ENCODE peak calls at places on chromosomes 11 and 22, in six cellular contexts. V is heart left ventricle, N is mucosa of descending colon, F is heart right ventricle, M is BE2C, W is uterus. R is an unnamed sample.

GRCh38 chr22:44091021-44091721 is 67.1 kb downstream of the PARVB start:
- DNase-seq in V (peak; percentile 4), N (no peak), F (no peak), M (peak; percentile 29), W (no peak), R (no peak)

GRCh38 chr11:1932681-1933080 is 13.2 kb downstream of the TNNT3 start:
- DNase-seq in V (no peak), N (no peak), F (no peak), M (no peak), W (no peak), R (no peak)

GRCh38 chr11:16110862-16111261 is 245.5 kb downstream of the SOX6 start:
- DNase-seq in V (no peak), N (no peak), F (no peak), M (no peak), W (no peak), R (no peak)

GRCh38 chr11:92500463-92500862 is 275.8 kb downstream of the FAT3 start:
- DNase-seq in V (no peak), N (no peak), F (no peak), M (no peak), W (no peak), R (no peak)

GRCh38 chr11:85705805-85706204 is 19.8 kb upstream of the CCDC89 start:
- DNase-seq in V (no peak), N (no peak), F (no peak), M (no peak), W (no peak), R (no peak)

GRCh38 chr22:36775589-36775965 is 342 bp downstream of the IFT27 start:
- DNase-seq in V (peak; percentile 48), N (peak; percentile 76), F (peak; percentile 40), M (peak; percentile 36), W (peak; percentile 46), R (no peak)

GRCh38 chr22:43600265-43600664 is 188.5 kb downstream of the MPPED1 start:
- DNase-seq in V (no peak), N (no peak), F (no peak), M (no peak), W (no peak), R (no peak)

GRCh38 chr22:36180038-36180880 is 19.7 kb upstream of the APOL3 start:
- DNase-seq in V (peak; percentile 81), N (peak; percentile 79), F (peak; percentile 87), M (peak; percentile 91), W (peak; percentile 85), R (peak; percentile 23)

GRCh38 chr11:68261006-68261405 is 10.8 kb downstream of the C11orf24 start:
- DNase-seq in V (no peak), N (peak; percentile 21), F (no peak), M (no peak), W (no peak), R (no peak)
- H3K36me3 ChIP-seq in V (no peaks in the 10 kb centered on the region), N (no peaks in the 10 kb centered on the region), F (no peaks in the 10 kb centered on the region), M (peaks cover 13% of the 10 kb centered on the region), W (no peaks in the 10 kb centered on the region), R (peaks cover 57% of the 10 kb centered on the region)

GRCh38 chr11:116231540-116231939 is 541.2 kb downstream of the BUD13 start:
- DNase-seq in V (no peak), N (no peak), F (no peak), M (no peak), W (no peak), R (no peak)

GRCh38 chr11:116239247-116239646 is 533.5 kb downstream of the BUD13 start:
- DNase-seq in V (no peak), N (no peak), F (no peak), M (no peak), W (no peak), R (no peak)

GRCh38 chr11:116233581-116233980 is 539.2 kb downstream of the BUD13 start:
- DNase-seq in V (no peak), N (no peak), F (no peak), M (no peak), W (no peak), R (no peak)

GRCh38 chr11:116232364-116232801 is 540.4 kb downstream of the BUD13 start:
- DNase-seq in V (no peak), N (no peak), F (no peak), M (peak; percentile 60), W (peak; percentile 24), R (no peak)

GRCh38 chr11:116234989-116235567 is 537.7 kb downstream of the BUD13 start:
- DNase-seq in V (no peak), N (no peak), F (no peak), M (no peak), W (no peak), R (no peak)
- H3K36me3 ChIP-seq in V (no peaks in the 10 kb centered on the region), N (no peaks in the 10 kb centered on the region), F (no peaks in the 10 kb centered on the region), M (no peaks in the 10 kb centered on the region), W (no peaks in the 10 kb centered on the region), R (no peaks in the 10 kb centered on the region)

DNA sequence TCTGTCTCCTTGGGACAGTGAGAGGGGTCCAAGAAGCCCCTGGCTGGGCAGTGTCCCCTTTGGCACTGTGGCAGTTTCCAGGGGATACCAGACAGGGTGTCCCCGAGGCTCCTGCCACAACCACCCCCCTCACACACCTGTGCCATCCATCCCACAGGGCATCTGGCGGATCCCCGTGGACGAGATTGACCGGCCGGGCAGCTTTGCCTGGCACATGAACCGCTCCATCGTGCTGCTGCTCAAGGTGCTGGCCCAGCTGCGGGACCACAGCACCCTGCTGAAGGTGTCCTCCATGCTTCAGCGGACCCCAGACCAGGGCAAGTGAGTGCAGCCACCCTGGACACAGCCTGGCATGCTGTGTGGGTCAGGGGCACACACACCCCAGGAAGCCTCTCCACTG is 17.0 kb upstream of the SUSD2 start:
- DNase-seq in V (no peak), N (no peak), F (no peak), M (no peak), W (no peak), R (no peak)
- H3K36me3 ChIP-seq in V (no peaks in the 10 kb centered on the region), N (no peaks in the 10 kb centered on the region), F (peaks cover 5% of the 10 kb centered on the region), M (peaks cover 13% of the 10 kb centered on the region), W (no peaks in the 10 kb centered on the region), R (peaks cover 85% of the 10 kb centered on the region)

GRCh38 chr11:119277660-119278059 is 39.3 kb downstream of the MCAM start:
- DNase-seq in V (no peak), N (no peak), F (no peak), M (no peak), W (no peak), R (no peak)
- H3K36me3 ChIP-seq in V (peaks cover 3% of the 10 kb centered on the region), N (no peaks in the 10 kb centered on the region), F (no peaks in the 10 kb centered on the region), M (peaks cover 19% of the 10 kb centered on the region), W (no peaks in the 10 kb centered on the region), R (peaks cover 3% of the 10 kb centered on the region)

DNA sequence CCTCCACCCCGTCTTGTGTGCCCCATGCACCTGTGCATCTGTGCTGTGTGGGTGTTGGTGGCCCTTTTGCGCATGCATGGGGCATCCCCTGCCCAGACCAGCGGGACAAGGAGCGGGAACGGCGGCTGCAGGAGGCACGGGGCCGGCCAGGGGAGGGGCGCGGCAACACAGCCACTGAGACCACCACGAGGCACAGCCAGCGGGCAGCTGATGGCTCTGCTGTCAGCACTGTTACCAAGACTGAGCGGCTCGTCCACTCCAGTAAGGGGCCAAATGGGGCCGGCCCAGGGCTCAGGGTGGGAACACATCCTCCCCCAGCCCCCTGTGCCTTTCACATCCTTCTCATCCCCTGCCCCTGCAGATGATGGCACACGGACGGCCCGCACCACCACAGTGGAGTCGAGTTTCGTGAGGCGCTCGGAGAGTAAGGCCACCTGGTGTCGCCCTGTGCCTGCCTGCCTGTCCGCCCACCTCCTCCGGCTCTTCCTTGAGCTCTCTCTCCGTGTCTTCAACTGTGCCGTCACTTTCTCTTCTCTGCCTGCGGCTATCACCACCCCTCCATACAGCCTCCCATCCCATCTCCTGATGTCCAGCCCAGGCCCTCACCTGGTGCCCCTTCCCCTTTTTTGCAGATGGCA is 10.6 kb downstream of the SELENOM start:
- DNase-seq in V (no peak), N (peak; percentile 48), F (no peak), M (no peak), W (no peak), R (peak; percentile 38)
- H3K36me3 ChIP-seq in V (peaks cover 4% of the 10 kb centered on the region), N (no peaks in the 10 kb centered on the region), F (peaks cover 44% of the 10 kb centered on the region), M (no peaks in the 10 kb centered on the region), W (no peaks in the 10 kb centered on the region), R (peaks cover 97% of the 10 kb centered on the region)

R was measured in SJSA1.